ENCODE peak calls at places on chromosomes 5 and 9, in five cellular contexts. S, V, F, Z and R are unnamed samples.

GRCh38 chr5:55711531-55712022 is 547 bp downstream of the SLC38A9 start:
- ATAC-seq in S (peak), V (peak), F (no peak), Z (no peak), R (peak)

GRCh38 chr5:105101597-105101996 is 1539.0 kb upstream of the NUDT12 start:
- ATAC-seq in S (no peak), V (no peak), F (peak), Z (no peak), R (no peak)

GRCh38 chr9:16884952-16885513 is 14.6 kb upstream of the BNC2 start:
- ATAC-seq in S (peak), V (peak), F (peak), Z (peak), R (peak)

GRCh38 chr9:102569436-102569835 is 425.7 kb upstream of the CYLC2 start:
- ATAC-seq in S (no peak), V (no peak), F (no peak), Z (no peak), R (no peak)

GRCh38 chr5:56159521-56159947 is 73.6 kb downstream of the ANKRD55 start:
- ATAC-seq in S (peak), V (no peak), F (peak), Z (peak), R (peak)

GRCh38 chr9:117704597-117704996 is 394 bp downstream of the TLR4 start:
- ATAC-seq in S (peak), V (peak), F (peak), Z (no peak), R (no peak)

GRCh38 chr5:33423018-33423630 is 17.6 kb upstream of the TARS1 start:
- ATAC-seq in S (peak), V (peak), F (peak), Z (no peak), R (no peak)

GRCh38 chr5:173691931-173692330 is 75.5 kb upstream of the BOD1 start:
- ATAC-seq in S (no peak), V (no peak), F (no peak), Z (no peak), R (no peak)

GRCh38 chr5:77180167-77181081 is 30.1 kb upstream of the PDE8B start:
- ATAC-seq in S (peak), V (peak), F (peak), Z (peak), R (peak)

GRCh38 chr5:141926434-141926833 is 2.8 kb downstream of the DELE1 start:
- ATAC-seq in S (no peak), V (no peak), F (no peak), Z (no peak), R (no peak)

GRCh38 chr5:96079075-96079474 is 117.4 kb upstream of the ELL2 start:
- ATAC-seq in S (peak), V (no peak), F (peak), Z (peak), R (no peak)

GRCh38 chr5:152170350-152170749 is 234.7 kb downstream of the NMUR2 start:
- ATAC-seq in S (no peak), V (no peak), F (no peak), Z (no peak), R (no peak)

GRCh38 chr5:154447074-154447725 is 1.4 kb downstream of the SAP30L start:
- ATAC-seq in S (no peak), V (no peak), F (no peak), Z (no peak), R (no peak)

GRCh38 chr5:36894950-36895349 is 18.4 kb downstream of the NIPBL start:
- ATAC-seq in S (no peak), V (no peak), F (no peak), Z (no peak), R (no peak)

GRCh38 chr5:89351232-89351631 is 468.2 kb upstream of the MEF2C start:
- ATAC-seq in S (no peak), V (no peak), F (no peak), Z (no peak), R (no peak)

GRCh38 chr9:130888146-130888885 is 8.3 kb downstream of the QRFP start:
- ATAC-seq in S (no peak), V (no peak), F (no peak), Z (no peak), R (no peak)

GRCh38 chr9:70053864-70054263 is 10.2 kb downstream of the MAMDC2 start:
- ATAC-seq in S (peak), V (no peak), F (no peak), Z (no peak), R (no peak)

GRCh38 chr5:97838214-97838613 is 655.2 kb upstream of the RIOK2 start:
- ATAC-seq in S (peak), V (peak), F (peak), Z (peak), R (peak)

GRCh38 chr5:42090162-42090561 is 165.1 kb downstream of the FBXO4 start:
- ATAC-seq in S (no peak), V (no peak), F (no peak), Z (no peak), R (no peak)

GRCh38 chr5:22431840-22432239 is 421.3 kb downstream of the CDH12 start:
- ATAC-seq in S (no peak), V (no peak), F (no peak), Z (no peak), R (no peak)

GRCh38 chr9:78121488-78121887 is 89.9 kb upstream of the GNAQ start:
- ATAC-seq in S (no peak), V (no peak), F (peak), Z (no peak), R (no peak)

GRCh38 chr5:89827388-89827787 is 582.2 kb downstream of the CETN3 start:
- ATAC-seq in S (peak), V (no peak), F (no peak), Z (no peak), R (no peak)

GRCh38 chr9:124468061-124468740 is 17.9 kb downstream of the ADGRD2 start:
- ATAC-seq in S (no peak), V (no peak), F (no peak), Z (no peak), R (no peak)

GRCh38 chr9:119117409-119117808 is 251.8 kb downstream of the BRINP1 start:
- ATAC-seq in S (no peak), V (no peak), F (peak), Z (no peak), R (no peak)

GRCh38 chr5:179832039-179832745 is 11.5 kb downstream of the SQSTM1 start:
- ATAC-seq in S (peak), V (no peak), F (no peak), Z (no peak), R (no peak)

GRCh38 chr5:140130949-140131733 is 5.4 kb downstream of the IGIP start:
- ATAC-seq in S (no peak), V (no peak), F (no peak), Z (no peak), R (no peak)

GRCh38 chr9:96255698-96256097 is 46.3 kb downstream of the HSD17B3 start:
- ATAC-seq in S (no peak), V (no peak), F (no peak), Z (no peak), R (no peak)

GRCh38 chr9:108386859-108387384 is 468.9 kb downstream of the ACTL7B start:
- ATAC-seq in S (no peak), V (no peak), F (no peak), Z (peak), R (no peak)